ENCODE peak calls at places on chromosomes 1 and 21, in four cellular contexts. C is neural progenitor cell, S is OCI-LY7, Z is GM23248. M is an unnamed sample. For H4K20me1, the result is how much of the 10 kb centered on the place peaks cover.

GRCh38 chr1:85413169-85413568 is 51.8 kb downstream of the DDAH1 start:
- DNase-seq in C (no peak), Z (peak), S (no peak), M (no peak)

GRCh38 chr1:230276401-230276800 is 149.7 kb downstream of the PGBD5 start:
- DNase-seq in S (no peak), Z (no peak), C (no peak), M (peak)

GRCh38 chr1:46639547-46639946 is 22.9 kb upstream of the MOB3C start:
- DNase-seq in Z (no peak), S (no peak), C (no peak), M (no peak)

GRCh38 chr1:43334453-43335205 is 3.0 kb upstream of the MPL start:
- DNase-seq in Z (no peak), S (no peak), C (no peak), M (no peak)

GRCh38 chr1:228904222-228904621 is 168.9 kb downstream of the RHOU start:
- DNase-seq in Z (no peak), C (no peak), S (no peak), M (no peak)

GRCh38 chr1:45892068-45892785 is 88.8 kb downstream of the MAST2 start:
- DNase-seq in S (no peak), C (no peak), Z (peak), M (no peak)

GRCh38 chr1:34786521-34787325 is 5.7 kb downstream of the GJB3 start:
- DNase-seq in S (peak), C (peak), Z (peak), M (peak)

GRCh38 chr21:44403106-44404020 is 49.9 kb downstream of the TRPM2 start:
- DNase-seq in C (no peak), Z (no peak), S (no peak), M (no peak)

GRCh38 chr1:37028981-37029617 is 5.2 kb downstream of the GRIK3 start:
- DNase-seq in S (peak), Z (no peak), C (no peak), M (peak)

GRCh38 chr21:40345700-40346099 is 478.5 kb downstream of the PCP4 start:
- DNase-seq in Z (no peak), C (no peak), S (no peak), M (no peak)

GRCh38 chr1:81757398-81758020 is 43.2 kb upstream of the ADGRL2 start:
- DNase-seq in S (no peak), C (no peak), Z (no peak), M (no peak)

GRCh38 chr1:196590012-196590708 is 18.1 kb downstream of the KCNT2 start:
- DNase-seq in C (no peak), Z (no peak), S (no peak), M (peak)

GRCh38 chr1:246921481-246921880 is 10.3 kb downstream of the AHCTF1 start:
- DNase-seq in Z (peak), S (no peak), C (no peak), M (no peak)

GRCh38 chr1:66489146-66489545 is 44.8 kb upstream of the SGIP1 start:
- DNase-seq in Z (peak), S (no peak), C (no peak), M (no peak)

GRCh38 chr1:234106032-234106431 is 201.6 kb downstream of the SLC35F3 start:
- DNase-seq in Z (no peak), S (no peak), C (no peak), M (no peak)

GRCh38 chr1:48858200-48858599 is 81.5 kb upstream of the BEND5 start:
- DNase-seq in Z (peak), S (no peak), C (no peak), M (no peak)
- TF ChIP-seq EZH2phosphoT487 in Z (no peak), S (no peak), C (no peak), M (no peak)

GRCh38 chr21:17539323-17539722 is 26.5 kb downstream of the CXADR start:
- DNase-seq in C (no peak), Z (no peak), S (peak), M (no peak)

GRCh38 chr21:17540530-17540929 is 27.7 kb downstream of the CXADR start:
- DNase-seq in S (no peak), C (no peak), Z (no peak), M (no peak)

GRCh38 chr21:17537299-17537698 is 24.5 kb downstream of the CXADR start:
- DNase-seq in C (no peak), S (no peak), Z (no peak), M (no peak)

GRCh38 chr21:17538576-17538975 is 25.7 kb downstream of the CXADR start:
- DNase-seq in C (no peak), Z (no peak), S (no peak), M (no peak)

DNA sequence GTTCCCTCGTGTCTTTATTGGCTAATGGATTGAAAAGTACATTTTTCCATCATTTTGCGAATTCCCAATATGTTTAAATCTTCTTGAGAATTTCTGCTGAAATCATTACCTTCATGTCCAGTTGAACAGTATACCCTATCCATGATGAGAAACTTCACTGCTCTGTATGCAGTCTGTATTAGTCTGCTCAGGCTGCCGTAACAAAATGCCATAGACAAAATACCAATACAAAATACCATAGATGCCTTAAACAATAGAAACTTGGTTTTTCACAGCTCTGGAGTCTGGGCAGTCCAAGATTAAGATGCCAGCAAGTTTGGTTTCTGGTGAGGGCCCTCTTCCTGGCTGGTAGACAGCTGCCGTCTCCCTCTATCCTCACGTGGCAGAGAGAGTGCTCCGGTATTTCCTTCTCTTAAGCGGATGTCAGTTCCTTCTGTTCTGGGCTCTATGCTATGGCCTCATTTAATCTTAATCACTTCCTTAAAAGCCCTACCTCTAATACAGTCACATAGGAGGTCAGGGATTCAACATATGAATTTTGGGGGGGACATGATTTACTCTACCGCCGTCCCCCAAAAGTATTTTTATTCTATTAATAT is 27.0 kb downstream of the CXADR start:
- DNase-seq in Z (no peak), S (no peak), C (no peak), M (peak)
- H4K20me1 ChIP-seq in Z (under half), S (under half), C (half or more), M (half or more)

GRCh38 chr1:91024501-91025119 is 2.8 kb upstream of the ZNF644 start:
- DNase-seq in Z (no peak), S (peak), C (no peak), M (no peak)
- H2AFZ ChIP-seq in Z (no peak), S (peak), C (no peak), M (no peak)

GRCh38 chr1:26783646-26784022 is 4.1 kb upstream of the PIGV start:
- DNase-seq in C (no peak), Z (no peak), S (no peak), M (no peak)

GRCh38 chr1:26782521-26783212 is 5.1 kb upstream of the PIGV start:
- DNase-seq in C (no peak), Z (no peak), S (no peak), M (no peak)

GRCh38 chr1:26785611-26786436 is 1.9 kb upstream of the PIGV start:
- DNase-seq in C (peak), Z (peak), S (peak), M (peak)

GRCh38 chr1:26784886-26785285 is 2.9 kb upstream of the PIGV start:
- DNase-seq in S (no peak), Z (no peak), C (no peak), M (no peak)

DNA sequence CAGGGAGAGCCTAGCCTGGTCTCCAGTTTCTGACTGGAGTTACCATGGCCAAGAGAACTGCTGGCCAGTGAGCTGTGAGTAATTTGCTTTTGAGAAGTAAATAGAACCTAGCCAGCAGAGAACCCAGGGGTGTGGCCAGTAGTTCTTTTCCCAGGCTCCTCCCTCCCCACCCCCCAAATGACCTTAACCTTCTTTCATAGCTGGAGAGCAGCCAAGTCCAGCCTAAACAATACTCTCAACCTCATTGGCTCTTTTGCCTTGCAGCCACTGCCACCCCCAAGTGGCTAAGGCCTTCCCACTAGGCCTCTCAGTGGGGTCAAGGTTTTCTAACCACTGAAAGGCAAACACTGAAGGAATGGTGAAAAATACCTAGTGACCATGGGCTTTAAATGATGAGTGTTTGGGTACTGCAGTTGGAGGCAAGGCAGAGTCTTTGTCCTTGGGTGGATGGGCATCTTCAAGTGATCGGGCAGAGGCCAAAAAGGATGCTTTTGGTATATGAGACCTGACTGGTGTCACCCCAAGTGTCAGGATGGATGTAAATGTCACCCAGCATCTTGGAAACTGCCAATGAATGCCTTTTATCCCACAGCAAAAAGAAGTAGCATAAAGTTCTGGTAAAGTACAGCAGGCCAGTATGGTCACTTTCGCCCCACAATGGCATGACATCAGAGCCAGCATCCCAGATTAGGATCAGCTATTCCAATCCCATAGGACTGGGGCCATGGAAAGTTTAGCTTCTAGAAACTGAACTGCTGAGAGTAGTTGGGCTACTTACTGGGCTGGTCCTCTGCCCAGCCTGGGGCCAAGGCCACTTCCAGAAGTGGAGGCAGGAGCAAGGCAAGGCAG is 3.5 kb upstream of the PIGV start:
- DNase-seq in Z (peak), C (peak), S (no peak), M (peak)
- TF ChIP-seq EZH2phosphoT487 in Z (no peak), C (no peak), S (no peak), M (no peak)

DNA sequence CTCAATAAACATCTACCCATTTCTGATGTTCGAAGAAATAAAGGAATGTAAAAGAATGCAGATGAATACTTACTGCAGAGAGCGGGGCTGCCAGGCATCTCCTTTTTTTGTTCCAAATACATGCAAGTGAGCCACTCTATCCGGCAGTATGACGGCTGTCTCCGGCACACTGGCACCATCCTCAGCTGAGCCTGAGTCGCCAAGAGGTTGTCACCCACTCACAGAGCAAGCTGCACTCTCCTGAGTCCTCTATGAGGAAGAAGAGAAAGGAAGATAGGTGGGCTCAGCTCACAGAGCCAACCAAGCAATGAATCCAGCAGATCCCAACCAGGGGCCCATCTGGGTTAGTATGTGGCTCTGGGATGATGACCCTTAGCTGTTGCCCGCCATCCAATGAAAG is 65.3 kb downstream of the CD46 start:
- DNase-seq in Z (no peak), S (no peak), C (no peak), M (no peak)
- H4K20me1 ChIP-seq in Z (under half), S (under half), C (under half), M (under half)

DNA sequence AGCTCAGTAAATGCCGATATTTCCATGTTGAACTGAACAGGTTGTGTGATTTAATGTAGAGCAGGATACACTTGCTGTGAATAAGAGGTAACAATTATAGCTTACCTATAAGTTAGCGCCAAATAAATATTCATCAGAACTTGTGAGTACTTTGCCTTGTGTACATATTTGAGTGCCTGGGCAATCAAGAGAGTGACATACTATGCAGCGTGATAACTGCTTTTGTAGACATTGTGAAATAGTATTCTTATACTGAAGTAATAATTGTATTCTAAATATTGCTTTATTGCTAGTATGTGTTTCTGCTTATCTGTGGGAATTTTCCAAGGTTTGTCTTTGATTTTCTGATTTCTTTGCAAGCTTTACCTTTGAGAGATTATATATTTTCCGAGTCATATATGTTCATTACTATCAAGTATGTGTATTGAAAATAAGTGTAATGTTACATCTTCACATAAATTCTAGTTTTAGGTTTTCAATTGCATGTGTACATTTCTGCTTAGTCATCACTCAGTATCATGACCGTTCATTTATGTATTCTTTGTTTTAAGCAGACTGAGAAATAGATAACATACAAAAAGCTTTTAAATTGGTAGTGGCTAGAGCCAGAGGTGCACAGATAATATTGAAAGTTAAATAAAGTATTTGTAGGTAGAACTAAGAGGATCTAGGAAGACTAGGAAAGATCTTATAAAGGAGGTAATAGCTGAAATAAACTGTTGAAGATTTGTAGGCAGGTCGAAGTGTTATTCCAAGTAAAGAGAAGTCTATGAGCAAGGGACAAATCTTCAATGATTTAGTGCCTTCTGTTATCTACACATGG is 19.5 kb downstream of the USP25 start:
- DNase-seq in C (no peak), Z (no peak), S (no peak), M (no peak)
- H2AFZ ChIP-seq in C (no peak), Z (no peak), S (no peak), M (no peak)

DNA sequence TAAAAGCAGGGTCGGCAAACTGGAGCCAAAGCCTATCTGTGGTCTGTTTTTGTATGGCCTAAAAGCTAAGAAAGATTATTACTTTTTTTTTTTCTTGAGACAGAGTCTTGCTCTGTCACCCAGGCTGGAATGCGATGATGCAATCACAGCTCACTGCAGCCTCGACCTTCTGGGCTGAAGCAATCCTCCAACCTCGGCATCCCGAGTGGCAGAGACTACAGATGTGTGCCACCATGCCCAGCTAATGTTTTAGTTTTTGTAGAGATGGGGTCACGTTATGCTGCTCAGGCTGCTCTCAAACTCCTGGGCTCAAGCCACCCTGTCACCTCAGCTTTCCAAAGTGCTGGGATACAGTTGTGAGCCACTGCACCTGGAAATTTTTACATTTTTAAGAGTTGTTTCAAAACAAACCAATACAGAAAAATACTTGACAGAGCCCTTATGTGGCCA is 6.5 kb upstream of the GLRX2 start:
- DNase-seq in S (no peak), C (peak), Z (peak), M (peak)
- TF ChIP-seq EZH2phosphoT487 in S (no peak), C (no peak), Z (no peak), M (no peak)